ENCODE peak calls at places on chromosomes 3 and 15, in six cellular contexts. One of them, this sample, is unnamed.

GRCh38 chr15:94840794-94841587 is 609.6 kb downstream of the MCTP2 start:
- DNase-seq in tibial artery: peak; percentile 94
- DNase-seq in BJ: no peak
- DNase-seq in MCF 10A: peak; percentile 56
- DNase-seq in upper lobe of right lung: no peak
- DNase-seq in left ventricle myocardium inferior: no peak
- DNase-seq in this sample: no peak

GRCh38 chr3:72821170-72821781 is 27.0 kb downstream of the SHQ1 start:
- DNase-seq in tibial artery: no peak
- DNase-seq in BJ: no peak
- DNase-seq in MCF 10A: peak; percentile 62
- DNase-seq in upper lobe of right lung: no peak
- DNase-seq in left ventricle myocardium inferior: no peak
- DNase-seq in this sample: no peak

GRCh38 chr15:67509918-67510317 is 11.0 kb upstream of the C15orf61 start:
- DNase-seq in tibial artery: no peak
- DNase-seq in BJ: no peak
- DNase-seq in MCF 10A: no peak
- DNase-seq in upper lobe of right lung: no peak
- DNase-seq in left ventricle myocardium inferior: no peak
- DNase-seq in this sample: no peak

GRCh38 chr3:49724586-49724985 is 835 bp upstream of the GMPPB start:
- DNase-seq in tibial artery: peak; percentile 70
- DNase-seq in BJ: no peak
- DNase-seq in MCF 10A: no peak
- DNase-seq in upper lobe of right lung: peak; percentile 67
- DNase-seq in left ventricle myocardium inferior: peak; percentile 15
- DNase-seq in this sample: no peak

GRCh38 chr3:86785381-86785780 is 205.6 kb downstream of the VGLL3 start:
- DNase-seq in tibial artery: no peak
- DNase-seq in BJ: no peak
- DNase-seq in MCF 10A: peak; percentile 35
- DNase-seq in upper lobe of right lung: no peak
- DNase-seq in left ventricle myocardium inferior: no peak
- DNase-seq in this sample: no peak

GRCh38 chr15:52730163-52730562 is 51.0 kb upstream of the ATOSA start:
- DNase-seq in tibial artery: no peak
- DNase-seq in BJ: peak; percentile 81
- DNase-seq in MCF 10A: peak; percentile 66
- DNase-seq in upper lobe of right lung: no peak
- DNase-seq in left ventricle myocardium inferior: no peak
- DNase-seq in this sample: no peak

GRCh38 chr15:101464246-101464998 is 25.1 kb downstream of the PCSK6 start:
- DNase-seq in tibial artery: no peak
- DNase-seq in BJ: no peak
- DNase-seq in MCF 10A: no peak
- DNase-seq in upper lobe of right lung: no peak
- DNase-seq in left ventricle myocardium inferior: no peak
- DNase-seq in this sample: no peak

GRCh38 chr3:161153480-161153879 is 48.3 kb upstream of the B3GALNT1 start:
- DNase-seq in tibial artery: no peak
- DNase-seq in BJ: no peak
- DNase-seq in MCF 10A: no peak
- DNase-seq in upper lobe of right lung: no peak
- DNase-seq in left ventricle myocardium inferior: no peak
- DNase-seq in this sample: no peak

GRCh38 chr15:70486451-70487379 is 276.6 kb downstream of the UACA start:
- DNase-seq in tibial artery: no peak
- DNase-seq in BJ: no peak
- DNase-seq in MCF 10A: peak; percentile 93
- DNase-seq in upper lobe of right lung: peak; percentile 73
- DNase-seq in left ventricle myocardium inferior: peak; percentile 30
- DNase-seq in this sample: peak; percentile 98
- TF ChIP-seq CTCF in tibial artery: no peak
- TF ChIP-seq CTCF in BJ: no peak
- TF ChIP-seq CTCF in MCF 10A: no peak
- TF ChIP-seq CTCF in upper lobe of right lung: no peak
- TF ChIP-seq CTCF in left ventricle myocardium inferior: no peak
- TF ChIP-seq CTCF in this sample: no peak

DNA sequence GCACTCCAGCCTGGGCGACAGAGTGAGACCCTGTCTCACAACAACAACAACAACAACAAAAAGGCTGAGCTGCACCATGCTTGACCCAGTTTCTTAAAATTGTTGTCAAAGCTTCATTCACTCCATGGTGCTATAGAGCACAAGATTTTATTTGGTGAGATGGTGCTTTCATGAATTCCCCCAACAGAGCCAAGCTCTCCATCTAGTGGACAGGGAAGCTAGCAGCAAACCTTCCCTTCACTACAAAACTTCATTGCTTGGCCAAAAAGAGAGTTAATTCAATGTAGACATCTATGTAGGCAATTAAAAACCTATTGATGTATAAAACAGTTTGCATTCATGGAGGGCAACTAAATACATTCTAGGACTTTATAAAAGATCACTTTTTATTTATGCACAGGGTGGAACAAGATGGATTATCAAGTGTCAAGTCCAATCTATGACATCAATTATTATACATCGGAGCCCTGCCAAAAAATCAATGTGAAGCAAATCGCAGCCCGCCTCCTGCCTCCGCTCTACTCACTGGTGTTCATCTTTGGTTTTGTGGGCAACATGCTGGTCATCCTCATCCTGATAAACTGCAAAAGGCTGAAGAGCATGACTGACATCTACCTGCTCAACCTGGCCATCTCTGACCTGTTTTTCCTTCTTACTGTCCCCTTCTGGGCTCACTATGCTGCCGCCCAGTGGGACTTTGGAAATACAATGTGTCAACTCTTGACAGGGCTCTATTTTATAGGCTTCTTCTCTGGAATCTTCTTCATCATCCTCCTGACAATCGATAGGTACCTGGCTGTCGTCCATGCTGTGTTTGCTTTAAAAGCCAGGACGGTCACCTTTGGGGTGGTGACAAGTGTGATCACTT is 2.0 kb downstream of the CCR5 start:
- DNase-seq in tibial artery: no peak
- DNase-seq in BJ: no peak
- DNase-seq in MCF 10A: peak; percentile 55
- DNase-seq in upper lobe of right lung: no peak
- DNase-seq in left ventricle myocardium inferior: no peak
- DNase-seq in this sample: no peak
- TF ChIP-seq CTCF in tibial artery: peak; percentile 6
- TF ChIP-seq CTCF in BJ: peak; percentile 65
- TF ChIP-seq CTCF in MCF 10A: peak; percentile 62
- TF ChIP-seq CTCF in upper lobe of right lung: peak; percentile 64
- TF ChIP-seq CTCF in left ventricle myocardium inferior: peak; percentile 61
- TF ChIP-seq CTCF in this sample: peak; percentile 54

GRCh38 chr15:71800835-71801745 is 9.3 kb upstream of the NR2E3 start:
- DNase-seq in tibial artery: no peak
- DNase-seq in BJ: no peak
- DNase-seq in MCF 10A: peak; percentile 77
- DNase-seq in upper lobe of right lung: no peak
- DNase-seq in left ventricle myocardium inferior: no peak
- DNase-seq in this sample: no peak

GRCh38 chr15:71801935-71802655 is 8.3 kb upstream of the NR2E3 start:
- DNase-seq in tibial artery: no peak
- DNase-seq in BJ: no peak
- DNase-seq in MCF 10A: no peak
- DNase-seq in upper lobe of right lung: peak; percentile 1
- DNase-seq in left ventricle myocardium inferior: no peak
- DNase-seq in this sample: no peak

GRCh38 chr15:71804226-71804625 is 6.1 kb upstream of the NR2E3 start:
- DNase-seq in tibial artery: no peak
- DNase-seq in BJ: no peak
- DNase-seq in MCF 10A: no peak
- DNase-seq in upper lobe of right lung: no peak
- DNase-seq in left ventricle myocardium inferior: no peak
- DNase-seq in this sample: no peak

GRCh38 chr15:71804695-71805470 is 5.5 kb upstream of the NR2E3 start:
- DNase-seq in tibial artery: no peak
- DNase-seq in BJ: no peak
- DNase-seq in MCF 10A: no peak
- DNase-seq in upper lobe of right lung: no peak
- DNase-seq in left ventricle myocardium inferior: no peak
- DNase-seq in this sample: no peak

GRCh38 chr15:71802770-71803169 is 7.6 kb upstream of the NR2E3 start:
- DNase-seq in tibial artery: no peak
- DNase-seq in BJ: no peak
- DNase-seq in MCF 10A: no peak
- DNase-seq in upper lobe of right lung: no peak
- DNase-seq in left ventricle myocardium inferior: no peak
- DNase-seq in this sample: no peak
- TF ChIP-seq CTCF in tibial artery: no peak
- TF ChIP-seq CTCF in BJ: peak; percentile 41
- TF ChIP-seq CTCF in MCF 10A: peak; percentile 18
- TF ChIP-seq CTCF in upper lobe of right lung: no peak
- TF ChIP-seq CTCF in left ventricle myocardium inferior: peak; percentile 37
- TF ChIP-seq CTCF in this sample: peak; percentile 50

GRCh38 chr3:183193762-183194701 is 31.5 kb upstream of the LAMP3 start:
- DNase-seq in tibial artery: no peak
- DNase-seq in BJ: peak; percentile 9
- DNase-seq in MCF 10A: no peak
- DNase-seq in upper lobe of right lung: no peak
- DNase-seq in left ventricle myocardium inferior: no peak
- DNase-seq in this sample: no peak
- TF ChIP-seq CTCF in tibial artery: no peak
- TF ChIP-seq CTCF in BJ: no peak
- TF ChIP-seq CTCF in MCF 10A: no peak
- TF ChIP-seq CTCF in upper lobe of right lung: no peak
- TF ChIP-seq CTCF in left ventricle myocardium inferior: no peak
- TF ChIP-seq CTCF in this sample: no peak

This sample was measured in CD14-positive monocyte.